ENCODE peak calls at places on chromosomes 16 and 17, in eight cellular contexts. One of them, this sample, is unnamed.

GRCh38 chr17:65785109-65785508 is 223.7 kb upstream of the AXIN2 start:
- DNase-seq in NCI-H510A treated with DMSO at 0.1 percent for 48 hours: no peak
- DNase-seq in Calu3: no peak
- DNase-seq in cardiac muscle cell: no peak
- DNase-seq in GM04504: peak
- DNase-seq in Right ventricle myocardium superior: no peak
- DNase-seq in RWPE2: no peak
- DNase-seq in fibroblast of villous mesenchyme: peak
- DNase-seq in this sample: peak

GRCh38 chr16:27020031-27020430 is 46.7 kb upstream of the C16orf82 start:
- DNase-seq in NCI-H510A treated with DMSO at 0.1 percent for 48 hours: no peak
- DNase-seq in GM04504: no peak
- DNase-seq in RWPE2: no peak
- DNase-seq in fibroblast of villous mesenchyme: no peak
- DNase-seq in Calu3: no peak
- DNase-seq in Right ventricle myocardium superior: no peak
- DNase-seq in cardiac muscle cell: no peak
- DNase-seq in this sample: no peak

GRCh38 chr17:7561028-7561575 is 617 bp upstream of the SENP3 start:
- DNase-seq in Calu3: peak
- DNase-seq in GM04504: no peak
- DNase-seq in fibroblast of villous mesenchyme: peak
- DNase-seq in cardiac muscle cell: peak
- DNase-seq in RWPE2: peak
- DNase-seq in NCI-H510A treated with DMSO at 0.1 percent for 48 hours: peak
- DNase-seq in Right ventricle myocardium superior: peak
- DNase-seq in this sample: peak

GRCh38 chr17:82923366-82924113 is 83.7 kb upstream of the ZNF750 start:
- DNase-seq in Right ventricle myocardium superior: peak
- DNase-seq in RWPE2: no peak
- DNase-seq in fibroblast of villous mesenchyme: no peak
- DNase-seq in NCI-H510A treated with DMSO at 0.1 percent for 48 hours: peak
- DNase-seq in Calu3: no peak
- DNase-seq in GM04504: no peak
- DNase-seq in cardiac muscle cell: no peak
- DNase-seq in this sample: no peak

GRCh38 chr16:71440669-71441347 is 1.0 kb downstream of the TLE7 start:
- DNase-seq in NCI-H510A treated with DMSO at 0.1 percent for 48 hours: no peak
- DNase-seq in RWPE2: no peak
- DNase-seq in GM04504: no peak
- DNase-seq in fibroblast of villous mesenchyme: no peak
- DNase-seq in Right ventricle myocardium superior: no peak
- DNase-seq in cardiac muscle cell: peak
- DNase-seq in Calu3: no peak
- DNase-seq in this sample: no peak

GRCh38 chr17:38357488-38358123 is 6.0 kb downstream of the SOCS7 start:
- DNase-seq in fibroblast of villous mesenchyme: peak
- DNase-seq in NCI-H510A treated with DMSO at 0.1 percent for 48 hours: no peak
- DNase-seq in Right ventricle myocardium superior: no peak
- DNase-seq in cardiac muscle cell: no peak
- DNase-seq in GM04504: no peak
- DNase-seq in Calu3: no peak
- DNase-seq in RWPE2: no peak
- DNase-seq in this sample: no peak

GRCh38 chr17:37648555-37648954 is 5.3 kb upstream of the DDX52 start:
- DNase-seq in NCI-H510A treated with DMSO at 0.1 percent for 48 hours: no peak
- DNase-seq in cardiac muscle cell: no peak
- DNase-seq in Calu3: no peak
- DNase-seq in Right ventricle myocardium superior: no peak
- DNase-seq in RWPE2: no peak
- DNase-seq in GM04504: peak
- DNase-seq in fibroblast of villous mesenchyme: peak
- DNase-seq in this sample: peak

GRCh38 chr17:4941027-4941610 is 1.1 kb downstream of the RNF167 start:
- DNase-seq in cardiac muscle cell: no peak
- DNase-seq in NCI-H510A treated with DMSO at 0.1 percent for 48 hours: no peak
- DNase-seq in fibroblast of villous mesenchyme: no peak
- DNase-seq in RWPE2: no peak
- DNase-seq in GM04504: no peak
- DNase-seq in Right ventricle myocardium superior: no peak
- DNase-seq in Calu3: no peak
- DNase-seq in this sample: no peak

GRCh38 chr16:52283018-52283417 is 263.9 kb downstream of the TOX3 start:
- DNase-seq in GM04504: no peak
- DNase-seq in RWPE2: no peak
- DNase-seq in Right ventricle myocardium superior: no peak
- DNase-seq in NCI-H510A treated with DMSO at 0.1 percent for 48 hours: no peak
- DNase-seq in fibroblast of villous mesenchyme: peak
- DNase-seq in Calu3: no peak
- DNase-seq in cardiac muscle cell: no peak
- DNase-seq in this sample: peak

GRCh38 chr17:7878234-7878633 is 10.4 kb upstream of the CHD3 start:
- DNase-seq in cardiac muscle cell: no peak
- DNase-seq in fibroblast of villous mesenchyme: no peak
- DNase-seq in RWPE2: no peak
- DNase-seq in Calu3: no peak
- DNase-seq in Right ventricle myocardium superior: no peak
- DNase-seq in NCI-H510A treated with DMSO at 0.1 percent for 48 hours: no peak
- DNase-seq in GM04504: no peak
- DNase-seq in this sample: no peak

GRCh38 chr16:54627616-54628015 is 303.0 kb upstream of the IRX5 start:
- DNase-seq in cardiac muscle cell: no peak
- DNase-seq in Calu3: no peak
- DNase-seq in NCI-H510A treated with DMSO at 0.1 percent for 48 hours: no peak
- DNase-seq in GM04504: no peak
- DNase-seq in RWPE2: no peak
- DNase-seq in fibroblast of villous mesenchyme: no peak
- DNase-seq in Right ventricle myocardium superior: no peak
- DNase-seq in this sample: no peak

GRCh38 chr16:22874394-22874793 is 60.4 kb downstream of the HS3ST2 start:
- DNase-seq in Right ventricle myocardium superior: no peak
- DNase-seq in GM04504: no peak
- DNase-seq in fibroblast of villous mesenchyme: no peak
- DNase-seq in cardiac muscle cell: no peak
- DNase-seq in NCI-H510A treated with DMSO at 0.1 percent for 48 hours: no peak
- DNase-seq in RWPE2: no peak
- DNase-seq in Calu3: no peak
- DNase-seq in this sample: no peak

GRCh38 chr17:61624951-61625350 is 33.9 kb upstream of the NACA2 start:
- DNase-seq in fibroblast of villous mesenchyme: no peak
- DNase-seq in Right ventricle myocardium superior: no peak
- DNase-seq in cardiac muscle cell: no peak
- DNase-seq in NCI-H510A treated with DMSO at 0.1 percent for 48 hours: no peak
- DNase-seq in GM04504: no peak
- DNase-seq in RWPE2: no peak
- DNase-seq in Calu3: no peak
- DNase-seq in this sample: no peak

GRCh38 chr17:74999523-74999922 is 12.1 kb downstream of the CDR2L start:
- DNase-seq in Right ventricle myocardium superior: no peak
- DNase-seq in cardiac muscle cell: no peak
- DNase-seq in Calu3: no peak
- DNase-seq in GM04504: no peak
- DNase-seq in RWPE2: no peak
- DNase-seq in NCI-H510A treated with DMSO at 0.1 percent for 48 hours: no peak
- DNase-seq in fibroblast of villous mesenchyme: no peak
- DNase-seq in this sample: no peak

GRCh38 chr16:85366031-85366763 is 246.9 kb upstream of the GSE1 start:
- DNase-seq in Right ventricle myocardium superior: no peak
- DNase-seq in NCI-H510A treated with DMSO at 0.1 percent for 48 hours: no peak
- DNase-seq in Calu3: no peak
- DNase-seq in fibroblast of villous mesenchyme: peak
- DNase-seq in cardiac muscle cell: peak
- DNase-seq in RWPE2: no peak
- DNase-seq in GM04504: no peak
- DNase-seq in this sample: no peak

GRCh38 chr17:33277436-33278100 is 15.5 kb downstream of the ASIC2 start:
- DNase-seq in RWPE2: no peak
- DNase-seq in fibroblast of villous mesenchyme: no peak
- DNase-seq in NCI-H510A treated with DMSO at 0.1 percent for 48 hours: no peak
- DNase-seq in Calu3: no peak
- DNase-seq in GM04504: no peak
- DNase-seq in Right ventricle myocardium superior: no peak
- DNase-seq in cardiac muscle cell: no peak
- DNase-seq in this sample: no peak

GRCh38 chr17:45043268-45043681 is 8.2 kb downstream of the DCAKD start:
- DNase-seq in Calu3: no peak
- DNase-seq in fibroblast of villous mesenchyme: no peak
- DNase-seq in Right ventricle myocardium superior: peak
- DNase-seq in RWPE2: no peak
- DNase-seq in NCI-H510A treated with DMSO at 0.1 percent for 48 hours: no peak
- DNase-seq in GM04504: no peak
- DNase-seq in cardiac muscle cell: no peak
- DNase-seq in this sample: no peak

GRCh38 chr17:58319181-58320162 is 9.1 kb downstream of the TSPOAP1 start:
- DNase-seq in fibroblast of villous mesenchyme: no peak
- DNase-seq in GM04504: no peak
- DNase-seq in cardiac muscle cell: no peak
- DNase-seq in Right ventricle myocardium superior: peak
- DNase-seq in NCI-H510A treated with DMSO at 0.1 percent for 48 hours: no peak
- DNase-seq in Calu3: no peak
- DNase-seq in RWPE2: peak
- DNase-seq in this sample: no peak

GRCh38 chr16:58963479-58963878 is 229.4 kb upstream of the GOT2 start:
- DNase-seq in Calu3: no peak
- DNase-seq in NCI-H510A treated with DMSO at 0.1 percent for 48 hours: no peak
- DNase-seq in GM04504: no peak
- DNase-seq in cardiac muscle cell: no peak
- DNase-seq in Right ventricle myocardium superior: no peak
- DNase-seq in fibroblast of villous mesenchyme: no peak
- DNase-seq in RWPE2: no peak
- DNase-seq in this sample: no peak

GRCh38 chr17:60514500-60514899 is 11.5 kb downstream of the APPBP2 start:
- DNase-seq in GM04504: no peak
- DNase-seq in RWPE2: no peak
- DNase-seq in cardiac muscle cell: no peak
- DNase-seq in NCI-H510A treated with DMSO at 0.1 percent for 48 hours: no peak
- DNase-seq in fibroblast of villous mesenchyme: no peak
- DNase-seq in Right ventricle myocardium superior: no peak
- DNase-seq in Calu3: no peak
- DNase-seq in this sample: no peak

GRCh38 chr16:75376475-75376907 is 56.8 kb downstream of the CFDP1 start:
- DNase-seq in NCI-H510A treated with DMSO at 0.1 percent for 48 hours: no peak
- DNase-seq in Right ventricle myocardium superior: no peak
- DNase-seq in GM04504: no peak
- DNase-seq in Calu3: no peak
- DNase-seq in RWPE2: peak
- DNase-seq in cardiac muscle cell: no peak
- DNase-seq in fibroblast of villous mesenchyme: no peak
- DNase-seq in this sample: no peak

GRCh38 chr17:46958192-46958591 is 20.9 kb downstream of the RPRML start:
- DNase-seq in Right ventricle myocardium superior: no peak
- DNase-seq in NCI-H510A treated with DMSO at 0.1 percent for 48 hours: no peak
- DNase-seq in Calu3: no peak
- DNase-seq in fibroblast of villous mesenchyme: no peak
- DNase-seq in cardiac muscle cell: no peak
- DNase-seq in GM04504: no peak
- DNase-seq in RWPE2: no peak
- DNase-seq in this sample: no peak

GRCh38 chr16:89574681-89575246 is 794 bp upstream of the CPNE7 start:
- DNase-seq in Right ventricle myocardium superior: peak
- DNase-seq in GM04504: peak
- DNase-seq in NCI-H510A treated with DMSO at 0.1 percent for 48 hours: no peak
- DNase-seq in RWPE2: peak
- DNase-seq in cardiac muscle cell: peak
- DNase-seq in fibroblast of villous mesenchyme: peak
- DNase-seq in Calu3: peak
- DNase-seq in this sample: peak

GRCh38 chr17:30961213-30962188 is 9.3 kb upstream of the RNF135 start:
- DNase-seq in NCI-H510A treated with DMSO at 0.1 percent for 48 hours: no peak
- DNase-seq in Right ventricle myocardium superior: no peak
- DNase-seq in cardiac muscle cell: no peak
- DNase-seq in fibroblast of villous mesenchyme: peak
- DNase-seq in RWPE2: no peak
- DNase-seq in GM04504: no peak
- DNase-seq in Calu3: no peak
- DNase-seq in this sample: no peak

GRCh38 chr17:66423436-66423922 is 121.1 kb downstream of the PRKCA start:
- DNase-seq in Right ventricle myocardium superior: no peak
- DNase-seq in fibroblast of villous mesenchyme: peak
- DNase-seq in NCI-H510A treated with DMSO at 0.1 percent for 48 hours: no peak
- DNase-seq in GM04504: no peak
- DNase-seq in RWPE2: no peak
- DNase-seq in Calu3: no peak
- DNase-seq in cardiac muscle cell: peak
- DNase-seq in this sample: no peak

GRCh38 chr17:44501866-44502265 is 1.3 kb downstream of the GPATCH8 start:
- DNase-seq in NCI-H510A treated with DMSO at 0.1 percent for 48 hours: no peak
- DNase-seq in cardiac muscle cell: peak
- DNase-seq in RWPE2: no peak
- DNase-seq in Calu3: no peak
- DNase-seq in Right ventricle myocardium superior: no peak
- DNase-seq in GM04504: no peak
- DNase-seq in fibroblast of villous mesenchyme: peak
- DNase-seq in this sample: no peak

GRCh38 chr16:88857728-88858339 is 907 bp downstream of the TRAPPC2L start:
- DNase-seq in cardiac muscle cell: peak
- DNase-seq in NCI-H510A treated with DMSO at 0.1 percent for 48 hours: peak
- DNase-seq in Right ventricle myocardium superior: peak
- DNase-seq in RWPE2: no peak
- DNase-seq in Calu3: peak
- DNase-seq in fibroblast of villous mesenchyme: peak
- DNase-seq in GM04504: peak
- DNase-seq in this sample: peak

GRCh38 chr17:82593590-82594087 is 54.6 kb downstream of the WDR45B start:
- DNase-seq in NCI-H510A treated with DMSO at 0.1 percent for 48 hours: no peak
- DNase-seq in GM04504: no peak
- DNase-seq in Right ventricle myocardium superior: no peak
- DNase-seq in RWPE2: no peak
- DNase-seq in Calu3: no peak
- DNase-seq in fibroblast of villous mesenchyme: peak
- DNase-seq in cardiac muscle cell: no peak
- DNase-seq in this sample: no peak

GRCh38 chr16:68005786-68006286 is 6.6 kb upstream of the DPEP2 start:
- DNase-seq in Right ventricle myocardium superior: peak
- DNase-seq in RWPE2: no peak
- DNase-seq in GM04504: no peak
- DNase-seq in Calu3: no peak
- DNase-seq in cardiac muscle cell: no peak
- DNase-seq in fibroblast of villous mesenchyme: peak
- DNase-seq in NCI-H510A treated with DMSO at 0.1 percent for 48 hours: no peak
- DNase-seq in this sample: peak

GRCh38 chr17:29840884-29841283 is 89.1 kb downstream of the SSH2 start:
- DNase-seq in Calu3: no peak
- DNase-seq in RWPE2: no peak
- DNase-seq in Right ventricle myocardium superior: no peak
- DNase-seq in fibroblast of villous mesenchyme: no peak
- DNase-seq in GM04504: no peak
- DNase-seq in NCI-H510A treated with DMSO at 0.1 percent for 48 hours: no peak
- DNase-seq in cardiac muscle cell: no peak
- DNase-seq in this sample: no peak

GRCh38 chr16:21645261-21645721 is 7.1 kb downstream of the IGSF6 start:
- DNase-seq in NCI-H510A treated with DMSO at 0.1 percent for 48 hours: no peak
- DNase-seq in cardiac muscle cell: no peak
- DNase-seq in RWPE2: no peak
- DNase-seq in Calu3: no peak
- DNase-seq in GM04504: no peak
- DNase-seq in Right ventricle myocardium superior: no peak
- DNase-seq in fibroblast of villous mesenchyme: peak
- DNase-seq in this sample: peak

GRCh38 chr17:82817947-82818346 is 21.9 kb downstream of the ZNF750 start:
- DNase-seq in GM04504: no peak
- DNase-seq in cardiac muscle cell: no peak
- DNase-seq in RWPE2: no peak
- DNase-seq in Calu3: no peak
- DNase-seq in NCI-H510A treated with DMSO at 0.1 percent for 48 hours: no peak
- DNase-seq in fibroblast of villous mesenchyme: no peak
- DNase-seq in Right ventricle myocardium superior: no peak
- DNase-seq in this sample: no peak

GRCh38 chr17:21278304-21279197 is 6.0 kb upstream of the MAP2K3 start:
- DNase-seq in fibroblast of villous mesenchyme: no peak
- DNase-seq in Calu3: no peak
- DNase-seq in cardiac muscle cell: no peak
- DNase-seq in GM04504: no peak
- DNase-seq in Right ventricle myocardium superior: peak
- DNase-seq in RWPE2: no peak
- DNase-seq in NCI-H510A treated with DMSO at 0.1 percent for 48 hours: no peak
- DNase-seq in this sample: no peak

GRCh38 chr16:69310479-69311114 is 553 bp upstream of the VPS4A start:
- DNase-seq in NCI-H510A treated with DMSO at 0.1 percent for 48 hours: no peak
- DNase-seq in RWPE2: no peak
- DNase-seq in fibroblast of villous mesenchyme: no peak
- DNase-seq in Right ventricle myocardium superior: no peak
- DNase-seq in GM04504: no peak
- DNase-seq in cardiac muscle cell: no peak
- DNase-seq in Calu3: no peak
- DNase-seq in this sample: no peak